ENCODE peak calls at places on chromosomes 11 and 22, in ten cellular contexts. T is kidney tubule cell; O is astrocyte of the spinal cord; J is activated CD4-positive, alpha-beta T cell treated with anti-CD3 and anti-CD28 coated beads for 1 hour; I is naive thymus-derived CD8-positive, alpha-beta T cell; Z is ACHN; Q is activated T-cell treated with anti-CD3 and anti-CD28 coated beads, Interleukin-2, amount 50 U/mL, for 48 hours; R is body of pancreas; K is M059J; G is brain microvascular endothelial cell. D is an unnamed sample.

GRCh38 chr11:2387266-2387982 is 10.3 kb downstream of the CD81 start:
- DNase-seq in T (no peak), O (peak), J (no peak), I (peak), Z (no peak), Q (no peak), R (no peak), K (peak), G (no peak), D (no peak)

GRCh38 chr11:118084247-118084646 is 2.5 kb downstream of the SMIM35 start:
- DNase-seq in T (peak), O (no peak), J (no peak), I (no peak), Z (no peak), Q (no peak), R (no peak), K (no peak), G (no peak), D (no peak)

GRCh38 chr11:12893787-12894672 is 115.1 kb upstream of the RASSF10 start:
- DNase-seq in T (peak), O (peak), J (peak), I (peak), Z (peak), Q (peak), R (peak), K (peak), G (peak), D (peak)

GRCh38 chr22:36277482-36278291 is 24.8 kb downstream of the APOL1 start:
- DNase-seq in T (peak), O (peak), J (peak), I (peak), Z (peak), Q (peak), R (peak), K (peak), G (no peak), D (peak)

GRCh38 chr11:11119917-11120316 is 233.1 kb downstream of the CSNK2A3 start:
- DNase-seq in T (peak), O (no peak), J (no peak), I (no peak), Z (no peak), Q (no peak), R (no peak), K (no peak), G (no peak), D (no peak)

GRCh38 chr11:57432714-57433163 is 5.8 kb upstream of the SLC43A3 start:
- DNase-seq in T (peak), O (peak), J (no peak), I (no peak), Z (peak), Q (peak), R (no peak), K (peak), G (peak), D (peak)

GRCh38 chr11:42536961-42537360 is 774.8 kb upstream of the API5 start:
- DNase-seq in T (no peak), O (no peak), J (no peak), I (no peak), Z (no peak), Q (no peak), R (no peak), K (no peak), G (no peak), D (no peak)

GRCh38 chr22:30665266-30665665 is 2.4 kb downstream of the DUSP18 start:
- DNase-seq in T (no peak), O (no peak), J (no peak), I (no peak), Z (no peak), Q (no peak), R (no peak), K (no peak), G (no peak), D (no peak)

GRCh38 chr11:121024989-121025388 is 1.1 kb downstream of the TBCEL start:
- DNase-seq in T (peak), O (no peak), J (no peak), I (no peak), Z (peak), Q (no peak), R (no peak), K (peak), G (no peak), D (peak)

GRCh38 chr11:130775306-130776043 is 140.8 kb downstream of the SNX19 start:
- DNase-seq in T (peak), O (peak), J (no peak), I (no peak), Z (no peak), Q (no peak), R (no peak), K (peak), G (peak), D (no peak)

GRCh38 chr11:99968336-99968735 is 718.8 kb upstream of the ARHGAP42 start:
- DNase-seq in T (no peak), O (no peak), J (no peak), I (no peak), Z (no peak), Q (no peak), R (no peak), K (peak), G (no peak), D (no peak)

GRCh38 chr11:64930346-64930745 is 5.3 kb downstream of the GPHA2 start:
- DNase-seq in T (no peak), O (no peak), J (no peak), I (no peak), Z (no peak), Q (no peak), R (no peak), K (no peak), G (no peak), D (no peak)

GRCh38 chr11:125082611-125083311 is 19.7 kb downstream of the SLC37A2 start:
- DNase-seq in T (peak), O (peak), J (peak), I (no peak), Z (no peak), Q (no peak), R (no peak), K (peak), G (peak), D (no peak)

GRCh38 chr11:94493443-94494199 is at the start of the genes ANKRD49 and MRE11:
- DNase-seq in T (peak), O (peak), J (peak), I (peak), Z (peak), Q (peak), R (peak), K (peak), G (peak), D (peak)

GRCh38 chr11:66293777-66294625 is 2.3 kb downstream of the TMEM151A start:
- DNase-seq in T (no peak), O (no peak), J (no peak), I (no peak), Z (no peak), Q (no peak), R (no peak), K (no peak), G (no peak), D (no peak)

GRCh38 chr11:35619030-35619753 is 932 bp downstream of the FJX1 start:
- DNase-seq in T (peak), O (peak), J (no peak), I (no peak), Z (peak), Q (peak), R (peak), K (peak), G (peak), D (peak)

GRCh38 chr11:122733301-122733686 is 77.8 kb downstream of the UBASH3B start:
- DNase-seq in T (peak), O (peak), J (no peak), I (no peak), Z (no peak), Q (no peak), R (no peak), K (peak), G (peak), D (peak)

GRCh38 chr22:19568337-19569311 is 44.4 kb upstream of the CLDN5 start:
- DNase-seq in T (peak), O (peak), J (no peak), I (no peak), Z (peak), Q (no peak), R (no peak), K (peak), G (peak), D (no peak)

GRCh38 chr11:113666584-113666983 is 39.5 kb downstream of the TMPRSS5 start:
- DNase-seq in T (no peak), O (no peak), J (no peak), I (no peak), Z (no peak), Q (no peak), R (no peak), K (no peak), G (no peak), D (no peak)

GRCh38 chr22:29359469-29359868 is 28.9 kb downstream of the AP1B1 start:
- DNase-seq in T (peak), O (peak), J (no peak), I (no peak), Z (peak), Q (no peak), R (peak), K (no peak), G (peak), D (peak)

GRCh38 chr11:77705195-77705876 is 67.7 kb upstream of the CLNS1A start:
- DNase-seq in T (peak), O (peak), J (no peak), I (no peak), Z (peak), Q (peak), R (no peak), K (peak), G (peak), D (peak)

GRCh38 chr11:2139691-2140337 is 625 bp upstream of the IGF2 start:
- DNase-seq in T (no peak), O (no peak), J (no peak), I (no peak), Z (no peak), Q (no peak), R (no peak), K (no peak), G (no peak), D (no peak)

GRCh38 chr11:128891912-128892398 is 799 bp downstream of the KCNJ5 start:
- DNase-seq in T (no peak), O (no peak), J (no peak), I (no peak), Z (no peak), Q (no peak), R (peak), K (no peak), G (no peak), D (no peak)

GRCh38 chr22:19898831-19899567 is 42.6 kb upstream of the COMT start:
- DNase-seq in T (no peak), O (no peak), J (no peak), I (no peak), Z (no peak), Q (no peak), R (no peak), K (no peak), G (no peak), D (peak)

GRCh38 chr11:125364085-125364822 is 131.8 kb downstream of the FEZ1 start:
- DNase-seq in T (peak), O (peak), J (no peak), I (no peak), Z (no peak), Q (no peak), R (no peak), K (peak), G (peak), D (no peak)

GRCh38 chr11:36376888-36377758 is 81.0 kb downstream of the PRR5L start:
- DNase-seq in T (peak), O (peak), J (no peak), I (peak), Z (peak), Q (peak), R (peak), K (peak), G (peak), D (no peak)

GRCh38 chr11:82978422-82979099 is 77.0 kb downstream of the DDIAS start:
- DNase-seq in T (peak), O (peak), J (no peak), I (no peak), Z (peak), Q (peak), R (no peak), K (peak), G (peak), D (no peak)

GRCh38 chr22:23023294-23023693 is 47.0 kb upstream of the GNAZ start:
- DNase-seq in T (no peak), O (no peak), J (no peak), I (no peak), Z (no peak), Q (no peak), R (no peak), K (no peak), G (no peak), D (no peak)

GRCh38 chr11:86341382-86341781 is 33.3 kb upstream of the CCDC81 start:
- DNase-seq in T (no peak), O (no peak), J (no peak), I (no peak), Z (no peak), Q (no peak), R (no peak), K (no peak), G (no peak), D (peak)

GRCh38 chr11:65918211-65919150 is at the start of gene C11orf68:
- DNase-seq in T (peak), O (no peak), J (no peak), I (no peak), Z (peak), Q (no peak), R (no peak), K (peak), G (no peak), D (no peak)

GRCh38 chr11:2234963-2235362 is 35.4 kb downstream of the ASCL2 start:
- DNase-seq in T (no peak), O (no peak), J (no peak), I (no peak), Z (no peak), Q (no peak), R (peak), K (no peak), G (no peak), D (peak)

GRCh38 chr11:61358566-61358965 is 3.1 kb downstream of the CYB561A3 start:
- DNase-seq in T (no peak), O (no peak), J (no peak), I (no peak), Z (no peak), Q (no peak), R (no peak), K (no peak), G (no peak), D (no peak)

GRCh38 chr11:109237636-109238035 is 184.4 kb upstream of the C11orf87 start:
- DNase-seq in T (peak), O (peak), J (no peak), I (no peak), Z (no peak), Q (no peak), R (no peak), K (peak), G (no peak), D (no peak)